ENCODE peak calls at places on chromosome 3, in four cellular contexts. H is H7; C is naive thymus-derived CD4-positive, alpha-beta T cell; Q is SK-N-MC. E is an unnamed sample.
A peak's percentile ranks its signal among the peaks of the same experiment; 100 is the strongest.

GRCh38 chr3:128988286-128988685 is 5.6 kb downstream of the CFAP92 start:
- DNase-seq in H (no peak), C (no peak), Q (no peak), E (no peak)

GRCh38 chr3:98333989-98334606 is 19.6 kb upstream of the OR5K4 start:
- DNase-seq in H (no peak), C (no peak), Q (no peak), E (peak; percentile 29)

GRCh38 chr3:149468504-149469212 is 5.8 kb upstream of the TM4SF4 start:
- DNase-seq in H (no peak), C (no peak), Q (no peak), E (no peak)

GRCh38 chr3:65600888-65601287 is 437.8 kb downstream of the MAGI1 start:
- DNase-seq in H (no peak), C (no peak), Q (no peak), E (no peak)

GRCh38 chr3:177842302-177842701 is 645.0 kb upstream of the TBL1XR1 start:
- DNase-seq in H (no peak), C (no peak), Q (no peak), E (no peak)

GRCh38 chr3:197949767-197950660 is at the start of gene RPL35A:
- DNase-seq in H (peak; percentile 74), C (peak; percentile 89), Q (peak; percentile 99), E (peak; percentile 95)

GRCh38 chr3:169913270-169913780 is 2.0 kb downstream of the SAMD7 start:
- DNase-seq in H (no peak), C (no peak), Q (no peak), E (no peak)

GRCh38 chr3:86995537-86995936 is 4.6 kb upstream of the VGLL3 start:
- DNase-seq in H (no peak), C (no peak), Q (no peak), E (no peak)

GRCh38 chr3:142929109-142929508 is 34.4 kb downstream of the PAQR9 start:
- DNase-seq in H (peak; percentile 54), C (no peak), Q (no peak), E (peak; percentile 32)

GRCh38 chr3:183295211-183295610 is 42.2 kb downstream of the B3GNT5 start:
- DNase-seq in H (no peak), C (no peak), Q (no peak), E (no peak)

GRCh38 chr3:159821148-159821547 is 167.5 kb upstream of the IL12A start:
- DNase-seq in H (no peak), C (no peak), Q (no peak), E (no peak)

GRCh38 chr3:184620101-184620798 is 58.7 kb downstream of the EPHB3 start:
- DNase-seq in H (no peak), C (no peak), Q (no peak), E (no peak)

GRCh38 chr3:87173071-87173470 is 54.0 kb upstream of the CHMP2B start:
- DNase-seq in H (no peak), C (no peak), Q (no peak), E (no peak)

GRCh38 chr3:78972617-78973301 is 795.0 kb downstream of the ROBO1 start:
- DNase-seq in H (no peak), C (no peak), Q (no peak), E (no peak)

DNA sequence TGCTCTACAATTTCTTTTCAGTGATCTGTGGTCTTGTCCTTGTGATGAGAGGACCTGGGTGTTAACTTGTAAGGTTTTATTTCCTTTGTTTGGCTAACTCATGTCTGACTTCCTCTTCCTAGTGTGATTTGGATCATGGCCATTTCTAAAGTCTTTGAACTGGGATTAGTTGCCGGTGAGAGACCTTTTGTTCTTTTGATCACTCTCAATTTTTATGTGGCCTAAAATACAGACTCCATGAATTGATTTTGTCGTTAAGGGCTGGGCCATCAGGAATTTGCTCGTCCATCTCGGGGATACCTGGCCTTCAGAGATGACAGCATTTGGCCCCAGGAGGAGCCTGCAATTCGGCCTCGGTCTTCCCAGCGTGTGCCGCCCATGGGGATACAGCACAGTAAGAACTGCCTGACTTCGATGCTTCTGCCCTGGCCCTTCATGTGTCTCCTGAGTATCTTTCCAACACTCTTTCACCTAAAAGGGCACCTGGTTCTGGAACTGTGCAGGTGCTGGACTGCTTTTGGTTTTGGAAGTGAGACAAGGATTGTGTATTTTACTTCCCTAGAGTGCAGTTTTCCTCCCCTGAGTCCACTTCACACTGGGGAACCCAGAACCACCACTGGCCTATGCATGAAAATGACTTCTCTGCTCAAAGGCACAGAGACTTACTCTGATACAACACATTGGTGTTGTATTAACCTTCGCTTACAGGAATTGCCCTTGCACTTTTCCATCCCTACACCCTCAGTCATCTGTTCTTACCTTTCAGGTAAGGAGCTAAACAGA is 13.1 kb upstream of the LRRC2 start:
- DNase-seq in H (peak; percentile 26), C (no peak), Q (no peak), E (peak; percentile 28)
- H3K4me3 ChIP-seq in H (peak overlapping the region; percentile 70), C (no peak overlapping the region), Q (no peak overlapping the region), E (no peak overlapping the region)

GRCh38 chr3:108755686-108756085 is 1.5 kb downstream of the RETNLB start:
- DNase-seq in H (no peak), C (no peak), Q (no peak), E (peak; percentile 69)
- H3K4me3 ChIP-seq in H (no peak overlapping the region), C (no peak overlapping the region), Q (no peak overlapping the region), E (no peak overlapping the region)

DNA sequence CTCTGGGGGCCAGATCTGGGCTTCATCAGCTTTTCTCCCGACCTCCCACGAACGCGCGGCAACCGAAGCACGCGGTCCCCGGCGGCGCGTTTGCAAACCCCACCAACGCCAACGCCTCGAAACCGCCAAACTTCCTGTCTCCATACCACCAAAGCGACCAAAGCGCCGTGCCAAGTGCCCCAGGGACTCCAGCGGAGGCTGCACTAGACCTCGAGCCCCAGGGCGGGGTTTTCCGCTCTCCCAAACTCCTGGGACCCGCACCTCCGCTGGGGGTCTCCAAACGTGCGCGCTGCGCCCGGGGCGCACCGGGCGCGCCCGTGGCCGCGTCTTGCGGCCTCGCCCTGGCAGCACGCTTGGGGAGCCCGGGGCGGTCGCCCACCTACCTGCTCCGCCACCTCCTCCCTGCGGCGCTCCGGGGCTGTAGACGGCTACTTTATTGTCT is 156.0 kb upstream of the FRMD4B start:
- DNase-seq in H (peak; percentile 73), C (no peak), Q (no peak), E (no peak)
- H3K4me3 ChIP-seq in H (peak overlapping the region; percentile 63), C (no peak overlapping the region), Q (peak overlapping the region; percentile 33), E (no peak overlapping the region)

GRCh38 chr3:179452166-179452544 is 885 bp upstream of the GNB4 start:
- DNase-seq in H (no peak), C (no peak), Q (peak; percentile 97), E (no peak)
- H3K4me3 ChIP-seq in H (peak overlapping the region; percentile 78), C (no peak overlapping the region), Q (peak overlapping the region; percentile 89), E (no peak overlapping the region)

E was measured in Jurkat, Clone E6-1.